ENCODE peak calls at places on chromosomes 2 and 18, in five cellular contexts. V, T, K, F and E are unnamed samples. For H3K27me3, the result is how much of the 10 kb centered on the place peaks cover.

GRCh38 chr2:27353762-27354596 is 2.6 kb downstream of the GTF3C2 start:
- DNase-seq in V (no peak), T (no peak), K (peak), F (no peak), E (no peak)

GRCh38 chr18:23377669-23378469 is 75.2 kb upstream of the RIOK3 start:
- DNase-seq in V (no peak), T (peak), K (no peak), F (no peak), E (no peak)

GRCh38 chr2:227761734-227762476 is 16.2 kb downstream of the SCYGR8 start:
- DNase-seq in V (no peak), T (no peak), K (no peak), F (no peak), E (no peak)

GRCh38 chr2:108169982-108170625 is 69.7 kb upstream of the SULT1C3 start:
- DNase-seq in V (no peak), T (peak), K (no peak), F (no peak), E (no peak)

GRCh38 chr18:25284861-25285574 is 66.9 kb downstream of the ZNF521 start:
- DNase-seq in V (peak), T (no peak), K (peak), F (no peak), E (no peak)

GRCh38 chr2:118988706-118989105 is 46.7 kb downstream of the MARCO start:
- DNase-seq in V (no peak), T (no peak), K (no peak), F (peak), E (no peak)

GRCh38 chr2:169895294-169895985 is 68.2 kb downstream of the UBR3 start:
- DNase-seq in V (no peak), T (no peak), K (no peak), F (no peak), E (no peak)

GRCh38 chr2:236052926-236053846 is 115.0 kb downstream of the GBX2 start:
- DNase-seq in V (no peak), T (no peak), K (no peak), F (no peak), E (no peak)

GRCh38 chr2:238230699-238231098 is 9.1 kb downstream of the HES6 start:
- DNase-seq in V (no peak), T (no peak), K (no peak), F (no peak), E (no peak)

GRCh38 chr2:19762142-19762541 is 139.6 kb downstream of the TTC32 start:
- DNase-seq in V (no peak), T (no peak), K (no peak), F (no peak), E (no peak)

GRCh38 chr2:230160112-230160660 is 59.6 kb downstream of the SP110 start:
- DNase-seq in V (peak), T (peak), K (no peak), F (peak), E (no peak)

GRCh38 chr2:99507964-99508818 is 18.4 kb upstream of the REV1 start:
- DNase-seq in V (no peak), T (no peak), K (no peak), F (no peak), E (no peak)

GRCh38 chr2:19357383-19358241 is 811 bp downstream of the OSR1 start:
- DNase-seq in V (no peak), T (no peak), K (no peak), F (peak), E (peak)

GRCh38 chr2:74735009-74735408 is 81.0 kb downstream of the SEMA4F start:
- DNase-seq in V (no peak), T (peak), K (no peak), F (no peak), E (no peak)

GRCh38 chr18:62839874-62840713 is 124.8 kb downstream of the PHLPP1 start:
- DNase-seq in V (no peak), T (no peak), K (no peak), F (no peak), E (no peak)

GRCh38 chr18:11811009-11811408 is 40.2 kb upstream of the CHMP1B start:
- DNase-seq in V (no peak), T (no peak), K (no peak), F (no peak), E (no peak)

GRCh38 chr18:11810379-11810778 is 40.8 kb upstream of the CHMP1B start:
- DNase-seq in V (no peak), T (no peak), K (no peak), F (no peak), E (no peak)

GRCh38 chr18:11809895-11810294 is 41.3 kb upstream of the CHMP1B start:
- DNase-seq in V (no peak), T (no peak), K (no peak), F (no peak), E (no peak)

GRCh38 chr18:11807233-11807632 is 44.0 kb upstream of the CHMP1B start:
- DNase-seq in V (no peak), T (no peak), K (no peak), F (no peak), E (no peak)

DNA sequence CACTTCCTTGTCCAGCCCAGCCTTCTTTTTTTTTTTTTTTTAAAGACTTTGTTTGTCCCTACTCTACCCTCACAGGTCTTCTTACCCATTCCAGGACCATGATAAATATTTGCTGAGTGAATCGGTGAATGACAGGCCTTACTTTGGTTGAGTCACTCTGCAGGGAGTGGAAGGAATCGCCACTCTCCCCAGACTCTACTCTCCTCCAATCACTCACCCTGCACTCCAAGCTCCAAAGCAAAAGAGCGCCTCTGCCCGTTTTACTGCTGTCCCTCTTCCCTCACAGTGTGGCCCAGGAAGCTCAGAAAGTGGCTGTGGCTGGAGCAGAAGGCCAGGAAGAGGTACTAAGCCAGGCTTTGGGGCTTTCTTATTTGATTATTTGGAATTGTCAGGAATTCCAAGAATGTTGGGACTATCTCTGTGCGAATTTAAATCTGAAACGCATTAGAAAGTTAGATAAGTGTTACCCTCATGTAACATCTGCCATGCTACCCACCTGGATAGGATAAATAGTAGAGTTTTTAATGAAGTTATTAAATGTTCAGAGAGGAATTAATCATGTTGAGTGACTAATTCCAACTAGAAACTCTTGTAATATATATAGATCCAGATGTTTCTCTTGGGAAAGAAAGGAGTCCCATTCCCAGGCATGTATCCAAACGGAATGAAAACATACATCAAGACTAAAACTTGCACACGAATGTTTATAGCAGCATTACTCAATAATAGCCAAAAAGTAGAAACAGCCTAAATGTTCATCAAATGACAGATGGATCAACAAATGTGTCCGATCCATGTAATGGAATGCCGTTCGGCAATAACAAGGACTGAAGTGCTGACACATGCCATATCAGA is 43.0 kb upstream of the CHMP1B start:
- DNase-seq in V (no peak), T (no peak), K (no peak), F (no peak), E (no peak)
- H3K27ac ChIP-seq in V (no peak), T (no peak), K (no peak), F (no peak), E (no peak)

DNA sequence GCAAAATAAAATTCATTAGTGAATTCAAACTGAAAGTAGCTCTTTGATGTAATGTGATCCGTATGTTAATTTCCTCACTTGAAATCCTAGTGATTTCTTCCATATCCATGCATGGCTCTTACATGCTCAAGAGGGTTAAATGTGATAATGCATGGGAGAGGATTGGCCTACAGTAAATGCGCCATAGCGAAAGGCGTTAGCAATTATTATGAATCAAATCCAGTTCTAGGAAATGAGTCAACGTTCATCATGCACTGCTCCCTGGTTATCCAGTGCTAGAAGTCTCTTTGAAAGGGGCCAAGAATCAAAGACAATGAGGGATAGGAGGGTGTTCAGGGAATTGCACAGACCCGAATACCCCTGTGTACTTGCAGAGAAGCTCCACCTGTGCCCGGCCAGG is 101.4 kb upstream of the RASGRP3 start:
- DNase-seq in V (no peak), T (peak), K (no peak), F (no peak), E (no peak)
- H3K27me3 ChIP-seq in V (under half), T (under half), K (under half), F (under half), E (under half)

GRCh38 chr18:36821681-36822080 is 7.1 kb downstream of the TPGS2 start:
- DNase-seq in V (no peak), T (no peak), K (no peak), F (no peak), E (no peak)
- TF ChIP-seq POLR2A in V (no peak), T (no peak), K (no peak), F (no peak), E (no peak)

DNA sequence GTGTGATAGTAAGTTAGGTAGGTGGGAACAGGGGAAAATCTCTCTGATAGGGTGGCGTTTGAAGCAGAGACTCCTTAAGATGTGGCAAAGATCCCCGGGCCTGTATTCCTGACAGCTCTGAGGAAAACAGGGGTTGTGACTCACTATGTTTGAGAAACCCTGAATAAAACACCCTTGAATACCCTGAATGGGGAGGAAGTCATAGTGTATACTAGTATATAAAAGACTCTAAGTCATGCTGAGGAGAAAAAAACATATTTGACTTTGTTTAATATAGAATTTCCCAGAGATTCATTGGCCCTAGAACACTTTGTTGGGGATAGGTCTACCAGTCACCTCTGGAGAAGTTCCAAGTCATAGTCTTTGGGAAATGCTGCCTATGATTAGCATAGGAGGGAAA is 590.9 kb downstream of the IRS1 start:
- DNase-seq in V (no peak), T (no peak), K (no peak), F (no peak), E (no peak)
- H3K27ac ChIP-seq in V (no peak), T (no peak), K (no peak), F (no peak), E (no peak)